ENCODE peak calls at places on chromosome 20, in ten cellular contexts. Q is HepG2, B is transverse colon, E is fibroblast of pulmonary artery, I is body of pancreas, D is A549, O is fibroblast of mammary gland, U is PC-9, P is fibroblast of lung, F is adrenal gland. K is an unnamed sample.

GRCh38 chr20:41052742-41053419 is 24.3 kb downstream of the TOP1 start:
- DNase-seq in Q (no peak), B (peak), E (peak), I (no peak), D (no peak), O (peak), U (no peak), P (peak), F (peak), K (no peak)

GRCh38 chr20:62887860-62888239 is 26.2 kb upstream of the TCFL5 start:
- DNase-seq in Q (no peak), B (no peak), E (no peak), I (no peak), D (no peak), O (no peak), U (no peak), P (no peak), F (no peak), K (no peak)

GRCh38 chr20:62539208-62539607 is 63.4 kb upstream of the GATA5 start:
- DNase-seq in Q (no peak), B (no peak), E (no peak), I (no peak), D (no peak), O (no peak), U (no peak), P (no peak), F (no peak), K (no peak)

GRCh38 chr20:19875746-19876145 is 117.7 kb downstream of the RIN2 start:
- DNase-seq in Q (no peak), B (no peak), E (no peak), I (no peak), D (no peak), O (peak), U (no peak), P (no peak), F (no peak), K (no peak)

GRCh38 chr20:41308726-41309413 is 8.7 kb downstream of the ZHX3 start:
- DNase-seq in Q (no peak), B (no peak), E (peak), I (no peak), D (no peak), O (peak), U (peak), P (no peak), F (no peak), K (no peak)

GRCh38 chr20:23641936-23642751 is 4.4 kb upstream of the CST3 start:
- DNase-seq in Q (no peak), B (no peak), E (peak), I (no peak), D (no peak), O (peak), U (peak), P (peak), F (peak), K (no peak)

GRCh38 chr20:44072381-44072780 is 114.6 kb downstream of the JPH2 start:
- DNase-seq in Q (no peak), B (no peak), E (no peak), I (no peak), D (no peak), O (no peak), U (no peak), P (no peak), F (no peak), K (peak)

GRCh38 chr20:34643919-34644318 is 33.0 kb downstream of the PIGU start:
- DNase-seq in Q (no peak), B (no peak), E (peak), I (no peak), D (no peak), O (peak), U (no peak), P (peak), F (no peak), K (no peak)

GRCh38 chr20:6560978-6561377 is 206.5 kb upstream of the BMP2 start:
- DNase-seq in Q (peak), B (no peak), E (no peak), I (no peak), D (no peak), O (no peak), U (no peak), P (no peak), F (no peak), K (no peak)

GRCh38 chr20:57438552-57438951 is 47.4 kb downstream of the RBM38 start:
- DNase-seq in Q (no peak), B (no peak), E (no peak), I (no peak), D (no peak), O (no peak), U (no peak), P (no peak), F (no peak), K (no peak)

GRCh38 chr20:1920252-1920651 is 25.0 kb downstream of the SIRPA start:
- DNase-seq in Q (peak), B (no peak), E (no peak), I (peak), D (peak), O (no peak), U (no peak), P (no peak), F (no peak), K (no peak)

GRCh38 chr20:52105573-52106422 is 85.8 kb downstream of the ZFP64 start:
- DNase-seq in Q (no peak), B (no peak), E (peak), I (no peak), D (peak), O (peak), U (peak), P (peak), F (no peak), K (no peak)

GRCh38 chr20:52103911-52104545 is 87.6 kb downstream of the ZFP64 start:
- DNase-seq in Q (no peak), B (no peak), E (peak), I (no peak), D (no peak), O (peak), U (peak), P (peak), F (no peak), K (no peak)

GRCh38 chr20:52105045-52105572 is 86.5 kb downstream of the ZFP64 start:
- DNase-seq in Q (no peak), B (no peak), E (peak), I (peak), D (peak), O (peak), U (peak), P (peak), F (peak), K (no peak)

GRCh38 chr20:52103469-52103910 is 88.1 kb downstream of the ZFP64 start:
- DNase-seq in Q (no peak), B (no peak), E (peak), I (no peak), D (no peak), O (peak), U (peak), P (peak), F (no peak), K (no peak)

DNA sequence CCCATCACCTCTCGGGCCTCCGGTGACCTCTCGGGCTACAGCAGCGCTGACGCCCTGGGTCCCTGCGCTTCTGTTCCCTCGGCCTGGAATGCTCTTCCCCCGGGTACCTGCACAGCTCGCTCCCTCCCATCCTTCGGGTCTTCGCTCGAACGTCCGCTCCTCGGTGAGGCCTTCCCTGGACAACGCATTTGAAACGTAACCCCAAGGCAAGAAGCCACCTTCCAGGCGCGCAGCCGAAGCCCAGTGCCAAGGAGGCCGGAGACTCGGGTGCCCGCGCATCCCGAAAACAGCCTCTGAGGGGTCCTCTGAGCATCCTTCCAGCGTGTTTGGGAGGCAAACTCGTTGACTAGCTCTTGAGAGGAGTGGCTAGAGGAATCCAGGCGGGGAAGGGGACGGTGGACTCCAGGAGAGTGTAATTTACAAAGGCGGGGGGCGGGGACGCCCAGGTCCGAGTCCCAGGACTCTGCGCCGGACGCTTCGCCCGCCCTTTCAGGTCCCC is 87.0 kb downstream of the ZFP64 start:
- DNase-seq in Q (no peak), B (no peak), E (peak), I (no peak), D (no peak), O (peak), U (peak), P (peak), F (no peak), K (no peak)
- H3K4me3 ChIP-seq in Q (no peak), B (no peak), E (peak), I (no peak), D (peak), O (peak), U (peak), P (peak), F (no peak), K (no peak)

GRCh38 chr20:53901064-53901463 is 169.3 kb downstream of the BCAS1 start:
- DNase-seq in Q (no peak), B (peak), E (peak), I (no peak), D (peak), O (peak), U (peak), P (peak), F (no peak), K (no peak)
- H3K4me3 ChIP-seq in Q (no peak), B (no peak), E (no peak), I (no peak), D (no peak), O (no peak), U (no peak), P (no peak), F (no peak), K (no peak)

DNA sequence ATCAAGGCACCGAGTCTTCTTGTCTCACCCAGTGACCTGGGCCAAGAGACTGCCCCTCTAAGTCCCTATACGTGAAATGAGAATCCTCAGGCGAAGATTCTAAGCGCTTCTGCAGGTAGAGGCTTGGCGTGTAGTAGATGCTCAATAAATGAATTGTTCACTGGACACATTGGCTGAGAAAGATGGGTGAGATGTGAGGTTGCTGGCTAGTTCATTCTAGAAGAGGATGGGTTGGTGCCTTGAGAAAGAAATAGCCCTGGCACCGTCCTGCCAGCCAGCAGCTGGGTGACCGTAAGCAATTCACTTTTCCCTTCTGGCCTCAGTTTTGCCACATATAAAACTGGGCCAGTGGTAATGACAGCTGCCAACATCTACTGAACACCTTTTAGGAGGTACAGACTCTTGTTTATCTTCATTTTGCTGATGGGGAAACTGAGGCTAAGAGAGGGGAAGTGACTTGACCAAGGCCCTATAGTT is 1.4 kb downstream of the SRC start:
- DNase-seq in Q (no peak), B (no peak), E (no peak), I (no peak), D (no peak), O (no peak), U (no peak), P (no peak), F (no peak), K (no peak)
- H3K4me3 ChIP-seq in Q (no peak), B (no peak), E (peak), I (no peak), D (peak), O (peak), U (no peak), P (peak), F (no peak), K (peak)

GRCh38 chr20:47349365-47350180 is 6.9 kb downstream of the ZMYND8 start:
- DNase-seq in Q (no peak), B (no peak), E (peak), I (no peak), D (no peak), O (no peak), U (no peak), P (peak), F (no peak), K (no peak)
- H3K4me3 ChIP-seq in Q (no peak), B (no peak), E (peak), I (no peak), D (no peak), O (no peak), U (no peak), P (peak), F (no peak), K (peak)

GRCh38 chr20:21516180-21516567 is 2.3 kb upstream of the NKX2-2 start:
- DNase-seq in Q (no peak), B (no peak), E (no peak), I (no peak), D (no peak), O (no peak), U (no peak), P (no peak), F (no peak), K (no peak)
- H3K4me3 ChIP-seq in Q (no peak), B (no peak), E (no peak), I (no peak), D (no peak), O (no peak), U (no peak), P (no peak), F (no peak), K (no peak)

GRCh38 chr20:49219091-49219923 is at the start of gene DDX27:
- DNase-seq in Q (peak), B (peak), E (peak), I (peak), D (peak), O (peak), U (peak), P (peak), F (peak), K (peak)

GRCh38 chr20:49214546-49214945 is 4.7 kb upstream of the DDX27 start:
- DNase-seq in Q (no peak), B (no peak), E (no peak), I (no peak), D (no peak), O (peak), U (no peak), P (no peak), F (no peak), K (no peak)

GRCh38 chr20:49219924-49220831 is 962 bp downstream of the DDX27 start:
- DNase-seq in Q (no peak), B (no peak), E (no peak), I (no peak), D (no peak), O (no peak), U (no peak), P (no peak), F (no peak), K (no peak)

GRCh38 chr20:49215232-49215631 is 4.0 kb upstream of the DDX27 start:
- DNase-seq in Q (no peak), B (no peak), E (no peak), I (no peak), D (no peak), O (no peak), U (no peak), P (no peak), F (no peak), K (no peak)

GRCh38 chr20:49216991-49217578 is 2.1 kb upstream of the DDX27 start:
- DNase-seq in Q (peak), B (peak), E (peak), I (peak), D (peak), O (peak), U (peak), P (peak), F (peak), K (peak)
- H3K4me3 ChIP-seq in Q (peak), B (no peak), E (no peak), I (no peak), D (no peak), O (no peak), U (no peak), P (no peak), F (no peak), K (no peak)